ENCODE peak calls at places on chromosome 16, in seven cellular contexts. B is stimulated activated naive CD8-positive, alpha-beta T cell treated with anti-CD3 and anti-CD28 coated beads, Interleukin-15, amount 100 ng/mL, for 72 hours; Z is sigmoid colon; F is fibroblast of pulmonary artery; P is putamen; O is HEK293T; C is ELR. Y is an unnamed sample.

GRCh38 chr16:2854700-2855309 is 3.2 kb downstream of the PRSS22 start:
- DNase-seq in B (no peak), Z (no peak), F (no peak), P (no peak), O (no peak), C (peak; percentile 27), Y (no peak)

GRCh38 chr16:84499638-84500037 is 4.8 kb downstream of the MEAK7 start:
- DNase-seq in B (no peak), Z (peak; percentile 25), F (no peak), P (no peak), O (no peak), C (no peak), Y (no peak)

GRCh38 chr16:50474138-50474537 is 74.1 kb upstream of the NKD1 start:
- DNase-seq in B (no peak), Z (no peak), F (no peak), P (no peak), O (no peak), C (no peak), Y (no peak)

GRCh38 chr16:57308041-57308440 is 23.6 kb upstream of the PLLP start:
- DNase-seq in B (no peak), Z (peak; percentile 33), F (no peak), P (no peak), O (no peak), C (no peak), Y (peak; percentile 20)

GRCh38 chr16:57941016-57941656 is 29.8 kb downstream of the CNGB1 start:
- DNase-seq in B (no peak), Z (no peak), F (peak; percentile 54), P (no peak), O (no peak), C (no peak), Y (peak; percentile 46)

GRCh38 chr16:50861451-50861850 is 119.6 kb downstream of the CYLD start:
- DNase-seq in B (no peak), Z (no peak), F (no peak), P (no peak), O (no peak), C (no peak), Y (no peak)

GRCh38 chr16:82045471-82046178 is 10.6 kb downstream of the HSD17B2 start:
- DNase-seq in B (no peak), Z (no peak), F (no peak), P (no peak), O (no peak), C (no peak), Y (no peak)

GRCh38 chr16:2692948-2693651 is 10.8 kb downstream of the KCTD5 start:
- DNase-seq in B (no peak), Z (no peak), F (no peak), P (peak; percentile 84), O (no peak), C (no peak), Y (peak; percentile 86)

GRCh38 chr16:51641191-51641765 is 490.2 kb upstream of the SALL1 start:
- DNase-seq in B (no peak), Z (no peak), F (no peak), P (no peak), O (no peak), C (peak; percentile 34), Y (no peak)

GRCh38 chr16:53549970-53550406 is 47.0 kb upstream of the AKTIP start:
- DNase-seq in B (peak; percentile 37), Z (peak; percentile 74), F (peak; percentile 89), P (peak; percentile 68), O (peak; percentile 82), C (peak; percentile 84), Y (peak; percentile 65)

GRCh38 chr16:85678821-85679220 is 9.9 kb downstream of the GINS2 start:
- DNase-seq in B (no peak), Z (no peak), F (no peak), P (no peak), O (no peak), C (no peak), Y (no peak)

GRCh38 chr16:81873843-81874752 is 95.0 kb downstream of the PLCG2 start:
- DNase-seq in B (peak; percentile 52), Z (no peak), F (peak; percentile 47), P (no peak), O (peak; percentile 61), C (peak; percentile 72), Y (peak; percentile 34)

GRCh38 chr16:79994413-79994812 is 393.9 kb upstream of the MAF start:
- DNase-seq in B (no peak), Z (no peak), F (no peak), P (peak; percentile 85), O (no peak), C (no peak), Y (no peak)

GRCh38 chr16:13300066-13300465 is 398.7 kb downstream of the SHISA9 start:
- DNase-seq in B (no peak), Z (no peak), F (no peak), P (peak; percentile 73), O (no peak), C (no peak), Y (no peak)

GRCh38 chr16:54242199-54242598 is 44.4 kb downstream of the IRX3 start:
- DNase-seq in B (no peak), Z (no peak), F (no peak), P (no peak), O (peak; percentile 43), C (peak; percentile 21), Y (no peak)

GRCh38 chr16:53022374-53022773 is 30.3 kb downstream of the CHD9NB start:
- DNase-seq in B (no peak), Z (no peak), F (peak; percentile 70), P (peak; percentile 7), O (peak; percentile 73), C (peak; percentile 69), Y (peak; percentile 52)

GRCh38 chr16:49281843-49282642 is 405 bp upstream of the CBLN1 start:
- DNase-seq in B (peak; percentile 82), Z (peak; percentile 88), F (peak; percentile 55), P (peak; percentile 89), O (peak; percentile 96), C (no peak), Y (peak; percentile 4)

GRCh38 chr16:84836234-84836647 is 16.5 kb downstream of the CRISPLD2 start:
- DNase-seq in B (no peak), Z (peak; percentile 98), F (peak; percentile 100), P (no peak), O (no peak), C (peak; percentile 100), Y (peak; percentile 97)

GRCh38 chr16:21626659-21627277 is 25.6 kb downstream of the IGSF6 start:
- DNase-seq in B (peak; percentile 39), Z (peak; percentile 70), F (peak; percentile 79), P (no peak), O (no peak), C (peak; percentile 95), Y (peak; percentile 91)

GRCh38 chr16:55949518-55949917 is 74.3 kb upstream of the CES5A start:
- DNase-seq in B (no peak), Z (no peak), F (no peak), P (no peak), O (no peak), C (peak; percentile 45), Y (peak; percentile 41)

GRCh38 chr16:76857402-76857801 is 333.6 kb upstream of the MON1B start:
- DNase-seq in B (no peak), Z (no peak), F (no peak), P (no peak), O (no peak), C (no peak), Y (no peak)

GRCh38 chr16:53080345-53081031 is 25.7 kb downstream of the CHD9 start:
- DNase-seq in B (no peak), Z (peak; percentile 88), F (peak; percentile 93), P (peak; percentile 42), O (no peak), C (peak; percentile 88), Y (peak; percentile 44)

GRCh38 chr16:3482659-3483241 is 12.5 kb downstream of the C16orf90 start:
- DNase-seq in B (no peak), Z (no peak), F (no peak), P (no peak), O (no peak), C (no peak), Y (no peak)

GRCh38 chr16:30893082-30893743 is 664 bp downstream of the BCL7C start:
- DNase-seq in B (peak; percentile 41), Z (no peak), F (no peak), P (no peak), O (no peak), C (peak; percentile 31), Y (no peak)

GRCh38 chr16:51852892-51853291 is 694.1 kb downstream of the TOX3 start:
- DNase-seq in B (no peak), Z (no peak), F (no peak), P (no peak), O (no peak), C (no peak), Y (no peak)

Y was measured in renal cortical epithelial cell.